ENCODE peak calls at places on chromosomes 12 and 14, in six cellular contexts. J is IMR-90, H is mesendoderm, E is neuronal stem cell, Y is mesenchymal stem cell, M is H9. K is an unnamed sample.

GRCh38 chr12:104998423-104999346 is 12.6 kb downstream of the NOPCHAP1 start:
- DNase-seq in H (no peak), J (no peak), Y (no peak), M (no peak), E (no peak), K (no peak)

GRCh38 chr14:98227000-98227726 is 1044.8 kb downstream of the BCL11B start:
- DNase-seq in H (no peak), J (no peak), Y (no peak), M (no peak), E (no peak), K (no peak)

GRCh38 chr12:102095677-102096263 is 24.1 kb downstream of the NUP37 start:
- DNase-seq in M (no peak), Y (peak), J (peak), H (peak), E (no peak), K (no peak)

GRCh38 chr14:68822964-68823363 is 30.1 kb upstream of the ZFP36L1 start:
- DNase-seq in E (no peak), M (no peak), Y (no peak), H (no peak), J (no peak), K (no peak)

GRCh38 chr12:122753213-122753571 is 568 bp downstream of the DENR start:
- DNase-seq in J (no peak), Y (peak), M (no peak), H (no peak), E (no peak), K (no peak)

GRCh38 chr14:103064978-103065377 is 7.6 kb upstream of the CDC42BPB start:
- DNase-seq in E (no peak), J (no peak), H (no peak), Y (no peak), M (no peak), K (no peak)

GRCh38 chr12:31259136-31259881 is 66.6 kb downstream of the SINHCAF start:
- DNase-seq in H (no peak), M (no peak), E (no peak), Y (no peak), J (no peak), K (peak)

GRCh38 chr14:29240046-29240445 is 473.5 kb downstream of the FOXG1 start:
- DNase-seq in H (no peak), E (no peak), M (no peak), J (peak), Y (peak), K (no peak)

GRCh38 chr12:90058721-90059120 is 350.1 kb upstream of the ATP2B1 start:
- DNase-seq in M (no peak), E (no peak), J (peak), H (no peak), Y (peak), K (no peak)

GRCh38 chr14:75201087-75201486 is 24.7 kb upstream of the TMED10 start:
- DNase-seq in H (no peak), Y (no peak), E (no peak), J (no peak), M (no peak), K (no peak)

GRCh38 chr14:97970222-97970621 is 1173.0 kb downstream of the VRK1 start:
- DNase-seq in H (no peak), Y (no peak), J (no peak), M (no peak), E (no peak), K (no peak)

GRCh38 chr14:57610631-57611030 is 117.0 kb upstream of the CCDC198 start:
- DNase-seq in M (no peak), J (no peak), E (no peak), H (no peak), Y (no peak), K (no peak)

GRCh38 chr12:114529956-114530355 is 124.0 kb upstream of the TBX5 start:
- DNase-seq in M (no peak), H (no peak), E (no peak), Y (no peak), J (no peak), K (peak)

GRCh38 chr12:102169922-102170698 is 27.5 kb downstream of the PMCH start:
- DNase-seq in H (peak), E (no peak), M (no peak), J (peak), Y (peak), K (peak)

GRCh38 chr14:23568600-23569310 is 1.2 kb upstream of the AP1G2 start:
- DNase-seq in H (peak), M (peak), E (no peak), J (no peak), Y (peak), K (no peak)

GRCh38 chr12:62214847-62215246 is 45.4 kb upstream of the USP15 start:
- DNase-seq in Y (no peak), J (no peak), H (no peak), E (no peak), M (no peak), K (peak)

GRCh38 chr14:78997811-78998210 is 827.6 kb downstream of the NRXN3 start:
- DNase-seq in Y (peak), E (no peak), J (peak), M (no peak), H (no peak), K (no peak)

GRCh38 chr12:8145754-8146415 is 10.9 kb upstream of the ZNF705A start:
- DNase-seq in J (peak), M (peak), Y (peak), H (peak), E (peak), K (no peak)

GRCh38 chr14:36508418-36509051 is 11.5 kb downstream of the NKX2-1 start:
- DNase-seq in M (peak), H (peak), E (no peak), J (no peak), Y (no peak), K (no peak)

GRCh38 chr12:103379670-103380069 is 116.1 kb downstream of the C12orf42 start:
- DNase-seq in M (no peak), Y (no peak), H (no peak), E (no peak), J (no peak), K (no peak)

GRCh38 chr12:94807951-94808350 is 157.6 kb upstream of the TMCC3 start:
- DNase-seq in M (no peak), Y (no peak), J (no peak), H (no peak), E (no peak), K (no peak)

GRCh38 chr12:113911971-113912760 is 54.0 kb downstream of the RBM19 start:
- DNase-seq in H (no peak), J (no peak), E (no peak), Y (no peak), M (no peak), K (peak)

GRCh38 chr12:122944588-122944987 is 21.7 kb downstream of the ABCB9 start:
- DNase-seq in Y (peak), J (peak), E (no peak), M (no peak), H (no peak), K (no peak)

GRCh38 chr12:80293347-80293746 is 150.7 kb upstream of the PTPRQ start:
- DNase-seq in J (no peak), M (no peak), H (no peak), E (no peak), Y (no peak), K (no peak)

GRCh38 chr12:124044021-124044420 is 71.0 kb downstream of the ZNF664 start:
- DNase-seq in Y (no peak), J (no peak), E (no peak), M (no peak), H (no peak), K (no peak)

GRCh38 chr12:19489168-19489567 is 49.9 kb downstream of the AEBP2 start:
- DNase-seq in M (no peak), H (no peak), Y (no peak), E (no peak), J (no peak), K (no peak)

GRCh38 chr12:88522961-88523360 is 57.3 kb downstream of the KITLG start:
- DNase-seq in E (no peak), J (no peak), M (no peak), H (no peak), Y (no peak), K (peak)

GRCh38 chr14:76152333-76152681 is 585 bp downstream of the GPATCH2L start:
- DNase-seq in E (peak), Y (peak), J (peak), M (peak), H (peak), K (peak)

GRCh38 chr12:51011960-51012359 is 14.2 kb downstream of the SLC11A2 start:
- DNase-seq in H (no peak), M (no peak), E (no peak), Y (no peak), J (no peak), K (no peak)

GRCh38 chr12:51008329-51008728 is 17.9 kb downstream of the SLC11A2 start:
- DNase-seq in H (no peak), Y (no peak), J (no peak), M (no peak), E (no peak), K (no peak)

GRCh38 chr12:51012570-51013236 is 13.5 kb downstream of the SLC11A2 start:
- DNase-seq in H (no peak), J (no peak), M (no peak), Y (no peak), E (no peak), K (no peak)

GRCh38 chr12:51005671-51006070 is 20.5 kb downstream of the SLC11A2 start:
- DNase-seq in E (no peak), Y (no peak), H (peak), J (no peak), M (peak), K (peak)

GRCh38 chr12:51009038-51009437 is 17.1 kb downstream of the SLC11A2 start:
- DNase-seq in Y (no peak), M (no peak), E (no peak), H (no peak), J (no peak), K (peak)
- H3K23ac ChIP-seq in Y (no peak), M (no peak), E (no peak), H (no peak), J (no peak), K (no peak)

GRCh38 chr14:104136472-104137296 is 1.7 kb upstream of the KIF26A start:
- DNase-seq in J (no peak), E (no peak), M (peak), Y (no peak), H (no peak), K (no peak)

GRCh38 chr14:104135904-104136471 is 2.4 kb upstream of the KIF26A start:
- DNase-seq in M (no peak), J (no peak), Y (no peak), H (no peak), E (no peak), K (no peak)

GRCh38 chr14:104138098-104138890 is at the start of gene KIF26A:
- DNase-seq in M (peak), E (peak), J (no peak), Y (peak), H (peak), K (peak)

GRCh38 chr14:104138891-104139459 is 588 bp downstream of the KIF26A start:
- DNase-seq in J (no peak), Y (peak), M (no peak), H (no peak), E (no peak), K (peak)

DNA sequence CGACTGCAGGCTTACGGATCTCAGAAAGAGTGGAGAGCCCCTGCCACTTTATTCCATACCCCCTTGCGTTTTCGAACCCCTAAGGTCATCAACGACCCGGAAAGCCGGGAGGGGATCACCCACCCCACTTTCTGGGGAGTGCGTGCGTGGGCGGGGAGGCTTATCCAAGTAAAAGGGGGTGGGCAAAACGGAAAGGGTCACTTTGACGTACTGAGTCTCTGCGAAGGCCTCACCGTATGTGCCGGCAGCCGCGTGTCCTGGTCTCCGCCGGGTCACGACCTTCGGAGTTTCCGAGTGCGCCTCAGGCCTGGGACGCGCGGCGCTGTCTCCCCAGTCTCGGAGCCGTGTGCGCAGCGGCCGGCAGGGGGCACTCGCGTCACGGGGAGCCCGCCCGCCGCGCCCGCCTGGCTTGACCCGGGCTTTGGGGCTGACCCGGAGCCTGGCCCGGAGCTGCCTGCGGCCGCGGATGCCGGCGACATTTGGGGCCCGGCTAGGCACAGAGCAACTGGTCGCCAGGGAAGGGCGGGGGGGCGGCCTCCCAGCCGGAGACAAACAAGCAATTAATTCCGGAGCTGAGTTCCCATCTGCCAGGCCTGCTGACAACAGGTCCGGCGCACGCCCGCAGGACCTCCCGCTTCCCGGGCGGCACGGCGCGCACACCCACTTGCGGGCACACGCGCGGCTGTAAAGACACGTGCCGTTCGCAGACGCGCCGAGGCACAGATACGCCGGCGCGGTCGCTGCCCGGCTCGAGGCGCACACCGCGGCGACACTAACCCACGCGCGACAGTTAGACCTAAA is 890 bp upstream of the KIF26A start:
- DNase-seq in J (peak), E (peak), H (peak), M (peak), Y (peak), K (peak)
- H3K9ac ChIP-seq in J (no peak), E (peak), H (peak), M (no peak), Y (no peak), K (no peak)

GRCh38 chr12:128205145-128205544 is 61.8 kb upstream of the TMEM132C start:
- DNase-seq in H (no peak), J (no peak), M (no peak), E (no peak), Y (no peak), K (no peak)
- H3K23ac ChIP-seq in H (no peak), J (no peak), M (no peak), E (no peak), Y (no peak), K (peak)

GRCh38 chr14:91835920-91836843 is 31.2 kb downstream of the TC2N start:
- DNase-seq in H (peak), E (peak), M (peak), J (no peak), Y (peak), K (peak)
- H3K9ac ChIP-seq in H (peak), E (peak), M (peak), J (no peak), Y (peak), K (peak)

K was measured in trophoblast cell.